ENCODE peak calls at places on chromosomes 5 and 9, in seven cellular contexts. Q is ovary, B is sigmoid colon, M is A549, W is suprapubic skin, A is K562, J is transverse colon. K is an unnamed sample.
A peak's percentile ranks its signal among the peaks of the same experiment; 100 is the strongest.

GRCh38 chr5:133952729-133953567 is 15.5 kb downstream of the C5orf15 start:
- DNase-seq in Q (peak; percentile 33), B (peak; percentile 87), M (no peak), W (no peak), A (no peak), J (peak; percentile 21), K (peak; percentile 26)

GRCh38 chr5:57366744-57367143 is 115.9 kb downstream of the ACTBL2 start:
- DNase-seq in Q (no peak), B (no peak), M (peak; percentile 91), W (no peak), A (no peak), J (no peak), K (no peak)

GRCh38 chr9:91001146-91001611 is 199.6 kb downstream of the SYK start:
- DNase-seq in Q (no peak), B (no peak), M (peak; percentile 70), W (no peak), A (no peak), J (no peak), K (no peak)

GRCh38 chr9:83937861-83938455 is 16.7 kb upstream of the KIF27 start:
- DNase-seq in Q (no peak), B (no peak), M (peak; percentile 70), W (no peak), A (peak; percentile 51), J (no peak), K (no peak)

GRCh38 chr9:99565203-99565602 is 256.5 kb upstream of the NR4A3 start:
- DNase-seq in Q (no peak), B (no peak), M (no peak), W (no peak), A (no peak), J (no peak), K (peak; percentile 15)

GRCh38 chr5:113524927-113525326 is 11.4 kb downstream of the YTHDC2 start:
- DNase-seq in Q (no peak), B (no peak), M (no peak), W (no peak), A (no peak), J (no peak), K (no peak)

GRCh38 chr5:18220631-18221030 is 586.4 kb downstream of the TAF11L14 start:
- DNase-seq in Q (no peak), B (no peak), M (no peak), W (no peak), A (no peak), J (no peak), K (no peak)

GRCh38 chr9:3956081-3956701 is 343.7 kb downstream of the GLIS3 start:
- DNase-seq in Q (no peak), B (no peak), M (no peak), W (no peak), A (no peak), J (no peak), K (no peak)

GRCh38 chr9:76732341-76732958 is 31.8 kb upstream of the PCA3 start:
- DNase-seq in Q (no peak), B (no peak), M (no peak), W (no peak), A (no peak), J (no peak), K (no peak)

GRCh38 chr5:137206030-137206715 is 293.0 kb downstream of the SPOCK1 start:
- DNase-seq in Q (no peak), B (no peak), M (no peak), W (no peak), A (no peak), J (no peak), K (peak; percentile 69)

GRCh38 chr5:150303660-150304411 is 1.1 kb upstream of the ARSI start:
- DNase-seq in Q (peak; percentile 14), B (peak; percentile 63), M (no peak), W (no peak), A (no peak), J (no peak), K (no peak)

GRCh38 chr5:124737651-124738050 is 8.8 kb downstream of the ZNF608 start:
- DNase-seq in Q (no peak), B (no peak), M (no peak), W (no peak), A (no peak), J (no peak), K (no peak)

GRCh38 chr9:137602661-137603060 is 2.8 kb upstream of the ARRDC1 start:
- DNase-seq in Q (no peak), B (no peak), M (no peak), W (no peak), A (no peak), J (no peak), K (no peak)

GRCh38 chr9:71684566-71684965 is 83.7 kb downstream of the CEMIP2 start:
- DNase-seq in Q (no peak), B (no peak), M (no peak), W (no peak), A (no peak), J (no peak), K (no peak)
- H3K27ac ChIP-seq in Q (no peak overlapping the region), B (no peak overlapping the region), M (peak overlapping the region; percentile 94), W (no peak overlapping the region), A (no peak overlapping the region), J (peak overlapping the region; percentile 45), K (no peak overlapping the region)

DNA sequence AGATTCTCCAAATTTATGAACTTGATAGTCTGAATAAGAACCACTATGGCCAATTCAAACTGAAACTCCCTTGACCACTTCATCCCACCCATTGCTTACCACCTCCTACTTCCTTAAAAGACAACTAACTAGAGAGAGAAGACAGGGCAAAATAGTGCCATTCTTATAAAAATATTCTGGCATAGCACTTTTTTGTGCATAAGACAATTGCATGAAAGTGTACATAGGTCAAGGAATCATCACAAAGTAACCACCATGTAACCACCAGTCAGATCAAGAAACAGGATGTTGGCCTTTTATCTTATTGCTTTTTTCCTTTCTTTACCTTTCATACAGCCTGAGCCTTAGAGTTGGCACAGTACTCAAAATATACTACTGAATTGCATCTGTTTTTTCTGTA is 8.1 kb upstream of the ARSB start:
- DNase-seq in Q (no peak), B (no peak), M (no peak), W (no peak), A (no peak), J (no peak), K (no peak)
- TF ChIP-seq EP300 in Q (no peak), B (no peak), M (no peak), W (no peak), A (no peak), J (no peak), K (no peak)

GRCh38 chr9:33187519-33188218 is 20.5 kb upstream of the B4GALT1 start:
- DNase-seq in Q (peak; percentile 62), B (peak; percentile 80), M (no peak), W (no peak), A (no peak), J (no peak), K (no peak)

GRCh38 chr9:33186457-33187168 is 19.5 kb upstream of the B4GALT1 start:
- DNase-seq in Q (no peak), B (peak; percentile 77), M (peak; percentile 25), W (no peak), A (no peak), J (peak; percentile 38), K (peak; percentile 48)

GRCh38 chr9:33185406-33185805 is 18.3 kb upstream of the B4GALT1 start:
- DNase-seq in Q (no peak), B (no peak), M (no peak), W (no peak), A (no peak), J (no peak), K (no peak)

GRCh38 chr9:33185858-33186257 is 18.7 kb upstream of the B4GALT1 start:
- DNase-seq in Q (no peak), B (no peak), M (no peak), W (no peak), A (no peak), J (no peak), K (no peak)

GRCh38 chr9:33184947-33185346 is 17.8 kb upstream of the B4GALT1 start:
- DNase-seq in Q (no peak), B (no peak), M (peak; percentile 42), W (no peak), A (no peak), J (no peak), K (no peak)
- H3K27ac ChIP-seq in Q (no peak overlapping the region), B (no peak overlapping the region), M (no peak overlapping the region), W (no peak overlapping the region), A (no peak overlapping the region), J (no peak overlapping the region), K (peak overlapping the region; percentile 3)

GRCh38 chr5:139655727-139656271 is 7.7 kb downstream of the CXXC5 start:
- DNase-seq in Q (peak; percentile 46), B (no peak), M (peak; percentile 72), W (no peak), A (no peak), J (no peak), K (peak; percentile 83)

GRCh38 chr5:139658928-139659667 is 10.9 kb downstream of the CXXC5 start:
- DNase-seq in Q (no peak), B (no peak), M (peak; percentile 70), W (no peak), A (no peak), J (no peak), K (peak; percentile 75)

GRCh38 chr5:139659673-139660072 is 11.5 kb downstream of the CXXC5 start:
- DNase-seq in Q (no peak), B (no peak), M (no peak), W (no peak), A (no peak), J (no peak), K (no peak)

GRCh38 chr5:139658501-139658927 is 10.4 kb downstream of the CXXC5 start:
- DNase-seq in Q (no peak), B (no peak), M (no peak), W (no peak), A (no peak), J (no peak), K (peak; percentile 87)

DNA sequence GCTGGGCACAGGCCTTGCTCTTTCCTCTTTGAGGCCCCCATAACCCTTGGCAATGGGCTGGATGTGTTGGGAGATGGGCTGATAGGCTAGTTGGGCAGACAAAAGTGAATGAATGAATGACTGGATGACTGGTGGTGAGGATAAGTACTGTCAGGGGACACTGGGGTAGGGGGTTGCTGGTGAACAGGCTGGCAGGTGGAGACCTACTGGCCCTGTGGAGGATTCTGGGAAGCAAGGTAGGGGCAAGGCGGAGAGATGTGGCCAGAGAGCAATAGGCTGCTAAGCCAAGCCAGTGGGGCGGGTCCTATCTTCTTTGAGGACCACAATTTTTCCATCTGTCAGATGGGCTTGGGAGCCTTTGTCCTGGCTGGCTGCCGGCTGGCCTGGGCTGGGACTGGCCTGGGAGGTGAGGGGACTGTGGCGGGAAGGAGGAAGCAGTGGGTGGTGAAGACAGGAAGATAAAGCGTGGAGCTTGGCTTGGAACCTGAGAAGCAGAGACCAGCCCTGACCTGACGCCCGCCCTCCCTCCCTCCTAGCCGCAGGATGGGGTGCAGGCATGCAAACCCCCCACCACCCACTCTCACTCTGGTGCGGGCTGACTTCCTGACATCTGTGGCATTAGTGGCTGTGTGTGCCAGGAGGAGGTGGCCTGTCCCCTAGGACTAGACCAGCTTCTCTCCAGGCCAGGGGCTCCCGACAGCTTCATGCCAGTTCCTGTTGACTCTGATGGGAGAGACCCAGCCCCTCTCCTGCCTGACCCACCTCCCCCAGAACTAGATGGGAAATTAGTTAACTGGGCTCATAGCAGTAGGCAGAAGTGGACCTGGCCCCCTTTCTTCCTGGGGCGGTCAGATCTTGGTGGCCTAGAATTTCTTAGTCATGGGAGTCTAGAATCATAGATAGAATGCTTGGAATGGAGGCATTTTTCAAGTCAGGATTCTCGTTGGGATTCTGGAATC is 9.5 kb downstream of the CXXC5 start:
- DNase-seq in Q (no peak), B (no peak), M (no peak), W (no peak), A (no peak), J (no peak), K (no peak)
- TF ChIP-seq EP300 in Q (no peak), B (no peak), M (no peak), W (no peak), A (no peak), J (no peak), K (no peak)

K was measured in upper lobe of left lung.